ENCODE peak calls at places on chromosomes 5 and 9, in five cellular contexts. T is CD4-positive, alpha-beta memory T cell; F is CD8-positive, alpha-beta memory T cell; C is CD4-positive, alpha-beta T cell; L is A673. S is an unnamed sample. For H3K9me3, the result is how much of the 10 kb centered on the place peaks cover.

GRCh38 chr5:93830893-93831292 is 89.5 kb upstream of the POU5F2 start:
- DNase-seq in L (no peak), C (no peak), T (no peak), F (no peak), S (no peak)

GRCh38 chr9:92245005-92245797 is 48.3 kb downstream of the IARS1 start:
- DNase-seq in C (no peak), F (no peak), L (no peak), T (no peak), S (no peak)

GRCh38 chr5:173298213-173298933 is 29.8 kb downstream of the STC2 start:
- DNase-seq in C (no peak), L (no peak), F (no peak), T (no peak), S (no peak)

GRCh38 chr9:101026824-101027223 is 1.7 kb upstream of the PLPPR1 start:
- DNase-seq in T (no peak), L (no peak), F (no peak), C (no peak), S (no peak)

GRCh38 chr5:75566710-75567309 is 44.4 kb upstream of the ANKDD1B start:
- DNase-seq in C (no peak), L (peak), T (peak), F (no peak), S (peak)

GRCh38 chr5:134007581-134008256 is 2.9 kb upstream of the VDAC1 start:
- DNase-seq in L (peak), T (no peak), C (no peak), F (no peak), S (no peak)

GRCh38 chr9:86434039-86434726 is 80.0 kb upstream of the TUT7 start:
- DNase-seq in L (peak), T (no peak), F (no peak), C (no peak), S (peak)

GRCh38 chr5:141559481-141559880 is 59.3 kb downstream of the DIAPH1 start:
- DNase-seq in L (peak), F (no peak), C (no peak), T (no peak), S (no peak)

DNA sequence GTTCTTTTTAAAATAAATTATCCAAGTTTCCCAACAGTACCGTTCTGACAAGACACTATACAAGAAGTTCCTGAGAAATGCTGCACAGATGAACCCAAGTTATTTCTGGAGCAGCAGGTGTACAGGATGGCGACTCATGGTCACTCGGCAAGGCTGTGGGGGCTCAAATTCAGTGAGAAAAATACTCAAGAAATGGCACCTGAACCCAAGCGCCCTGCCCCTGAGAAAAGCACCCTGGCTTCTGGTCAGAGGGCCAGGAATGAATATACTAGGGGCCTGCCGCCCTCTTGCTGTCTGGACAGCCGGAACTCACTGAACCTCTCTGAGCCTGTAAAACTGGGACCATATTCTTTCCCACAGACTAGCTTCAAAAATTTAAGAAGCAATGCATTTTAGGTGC is 1.6 kb downstream of the RAPGEF1 start:
- DNase-seq in T (no peak), L (no peak), C (no peak), F (no peak), S (no peak)
- H3K27ac ChIP-seq in T (peak), L (no peak), C (no peak), F (peak), S (no peak)

DNA sequence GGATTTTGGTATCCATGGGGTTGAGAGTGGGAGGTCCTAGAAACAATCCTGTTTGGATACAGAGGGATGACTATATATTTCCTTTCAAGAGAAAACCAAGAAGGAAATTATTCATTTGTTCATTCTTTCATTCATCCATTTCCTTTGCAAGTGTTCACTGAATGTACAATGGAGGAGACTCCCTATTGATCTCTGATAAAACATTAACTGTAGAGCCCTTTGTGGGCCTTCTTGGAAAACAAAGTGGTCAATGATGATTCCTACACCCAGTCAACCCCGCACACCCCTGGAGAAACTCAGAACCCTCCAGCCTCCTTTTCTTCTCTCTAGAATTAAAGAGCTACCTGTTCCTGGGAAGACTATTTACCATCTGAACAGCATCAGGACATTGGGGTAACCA is 247.3 kb downstream of the AUH start:
- DNase-seq in L (no peak), T (no peak), C (no peak), F (no peak), S (no peak)
- H3K9me3 ChIP-seq in L (under half), T (under half), C (under half), F (under half), S (under half)

GRCh38 chr9:13448482-13448881 is 169.0 kb upstream of the MPDZ start:
- DNase-seq in L (no peak), T (no peak), C (no peak), F (no peak), S (no peak)
- H3K27ac ChIP-seq in L (no peak), T (no peak), C (no peak), F (no peak), S (peak)

DNA sequence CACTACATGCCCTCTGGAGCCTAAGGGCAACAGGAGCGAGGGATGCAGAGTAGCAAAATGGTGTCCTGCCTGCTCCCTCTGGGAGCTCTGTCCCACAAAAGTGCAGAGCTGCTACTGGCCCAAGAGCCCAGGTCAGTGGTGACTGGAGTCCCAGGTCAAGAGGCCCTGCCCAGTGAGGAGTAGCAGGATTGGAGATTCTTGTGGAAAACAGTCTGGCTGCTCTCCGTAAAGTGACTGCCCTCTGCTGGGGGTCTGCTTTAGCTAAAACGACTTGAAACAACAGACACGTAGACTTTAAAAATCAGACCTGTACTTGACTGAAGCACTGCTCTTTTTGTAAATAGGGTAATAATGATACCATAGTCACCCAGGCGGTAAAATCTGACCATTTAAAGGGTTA is 917.0 kb downstream of the MAT2B start:
- DNase-seq in L (peak), T (no peak), F (no peak), C (no peak), S (no peak)
- H3K9me3 ChIP-seq in L (under half), T (under half), F (under half), C (under half), S (under half)

GRCh38 chr5:6736524-6737042 is 23.4 kb downstream of the TENT4A start:
- DNase-seq in F (no peak), T (no peak), L (no peak), C (no peak), S (no peak)
- H3K27ac ChIP-seq in F (no peak), T (no peak), L (no peak), C (no peak), S (no peak)

GRCh38 chr5:3100921-3101551 is 349.6 kb upstream of the IRX2 start:
- DNase-seq in T (no peak), F (no peak), L (no peak), C (no peak), S (no peak)

GRCh38 chr5:3103241-3103855 is 351.9 kb upstream of the IRX2 start:
- DNase-seq in C (no peak), L (no peak), T (no peak), F (no peak), S (no peak)

GRCh38 chr5:3099954-3100353 is 348.5 kb upstream of the IRX2 start:
- DNase-seq in T (no peak), C (no peak), L (no peak), F (no peak), S (no peak)

GRCh38 chr5:3102531-3102930 is 351.1 kb upstream of the IRX2 start:
- DNase-seq in C (no peak), L (no peak), F (no peak), T (no peak), S (no peak)

DNA sequence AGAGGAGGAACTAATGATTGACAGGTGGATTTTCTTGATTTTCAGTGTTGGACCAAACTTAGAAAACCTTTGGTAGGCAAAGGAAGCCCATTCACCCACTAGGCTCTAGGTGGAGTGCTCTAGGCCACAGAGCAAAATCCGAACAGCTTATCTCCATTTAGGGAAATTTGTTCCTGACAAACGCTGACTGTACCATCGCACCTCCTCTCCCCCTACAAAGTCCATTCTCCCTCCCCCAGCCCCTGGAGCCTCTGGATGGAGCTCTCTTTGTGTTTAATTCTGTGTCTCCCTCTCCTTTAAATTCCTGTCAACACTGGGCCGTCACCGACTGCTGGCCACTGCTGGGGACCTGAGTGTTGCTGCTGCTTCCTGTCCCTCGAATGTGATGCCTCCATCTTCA is 350.1 kb upstream of the IRX2 start:
- DNase-seq in T (no peak), C (no peak), L (no peak), F (no peak), S (no peak)
- H3K9me3 ChIP-seq in T (under half), C (under half), L (under half), F (under half), S (under half)

GRCh38 chr5:67493676-67494075 is 297.1 kb upstream of the CD180 start:
- DNase-seq in L (peak), C (no peak), T (no peak), F (no peak), S (no peak)

GRCh38 chr5:67496051-67496450 is 299.5 kb upstream of the CD180 start:
- DNase-seq in C (no peak), L (no peak), F (no peak), T (no peak), S (no peak)

GRCh38 chr5:67490543-67491321 is 294.1 kb upstream of the CD180 start:
- DNase-seq in C (no peak), L (no peak), F (no peak), T (no peak), S (no peak)

GRCh38 chr5:67495072-67495471 is 298.5 kb upstream of the CD180 start:
- DNase-seq in C (no peak), F (no peak), L (no peak), T (no peak), S (no peak)

DNA sequence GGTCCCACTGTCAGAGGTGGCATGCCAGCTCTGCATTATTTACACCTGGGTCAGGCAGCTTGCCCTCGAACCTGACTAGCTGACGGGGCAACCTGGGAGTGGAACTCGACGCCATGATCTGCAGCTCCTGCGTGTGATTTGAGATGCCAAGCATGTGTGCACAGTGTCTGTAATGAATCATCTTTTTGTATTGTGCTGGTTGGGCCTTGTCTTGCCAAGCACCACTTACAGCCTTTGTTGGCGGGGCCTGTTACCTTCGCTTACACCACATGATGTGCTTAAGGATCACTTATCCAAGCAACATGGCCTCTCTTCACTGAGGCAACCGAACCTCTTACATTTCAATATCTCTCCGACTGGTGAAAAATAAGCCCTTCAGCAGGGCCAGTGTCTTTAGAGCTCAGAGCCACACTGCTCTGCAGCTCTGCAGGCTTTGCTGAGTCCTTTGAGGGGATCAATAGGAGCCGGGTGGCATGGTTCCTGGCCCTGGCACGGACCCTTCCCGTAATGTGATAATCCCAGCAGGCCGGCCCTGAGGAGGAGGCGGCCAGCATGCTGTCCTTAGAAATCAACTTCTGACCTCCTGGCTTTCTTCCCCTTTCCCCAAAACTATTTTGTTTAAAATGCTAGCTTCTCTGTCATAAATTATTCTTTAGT is 297.7 kb upstream of the CD180 start:
- DNase-seq in L (no peak), T (no peak), F (no peak), C (no peak), S (no peak)
- H3K27ac ChIP-seq in L (no peak), T (no peak), F (no peak), C (no peak), S (no peak)

GRCh38 chr5:123186762-123187161 is 97.7 kb downstream of the PRDM6 start:
- DNase-seq in L (no peak), F (no peak), T (no peak), C (no peak), S (no peak)
- H3K9me3 ChIP-seq in L (under half), F (under half), T (under half), C (under half), S (under half)

DNA sequence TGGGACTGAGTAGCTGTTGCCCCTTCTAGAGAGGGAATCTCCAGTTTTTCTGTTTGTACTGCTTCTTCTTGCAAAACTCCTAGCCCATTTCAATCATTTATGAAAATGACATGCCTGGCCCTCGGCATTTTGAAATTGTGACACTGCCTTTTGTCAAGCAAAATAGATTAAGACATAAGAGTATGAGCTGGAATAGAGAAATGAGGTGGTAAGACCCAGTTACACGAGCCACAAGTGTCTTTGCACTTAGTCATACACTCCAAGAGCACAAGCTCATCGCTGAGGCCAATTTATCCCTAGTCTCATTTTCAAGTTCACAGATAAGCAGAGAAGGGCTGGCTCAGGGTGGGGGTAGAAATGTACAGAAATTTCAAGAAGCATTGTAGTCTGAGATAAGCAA is 40.6 kb upstream of the MAP1B start:
- DNase-seq in C (no peak), T (no peak), F (no peak), L (no peak), S (no peak)
- H3K27ac ChIP-seq in C (no peak), T (no peak), F (no peak), L (no peak), S (no peak)

S was measured in SK-N-MC.